ENCODE peak calls at places on chromosomes 5 and 9, in ten cellular contexts. M is Right ventricle myocardium superior; A is right cardiac atrium; T is Daoy; W is AG09319; J is ACHN; Z is stimulated activated naive CD8-positive, alpha-beta T cell treated with anti-CD3 and anti-CD28 coated beads, Interleukin-15, Interleukin-2, amounts not matched to agents 100 U/mL and 50 U/mL, for 24 hours; U is AG09309; F is epithelial cell of esophagus; R is NCI-H1092 treated with DMSO at 0.1 percent for 48 hours. P is an unnamed sample.

GRCh38 chr5:57839025-57839424 is 356.4 kb upstream of the ACTBL2 start:
- DNase-seq in M (no peak), A (no peak), T (no peak), W (no peak), J (no peak), Z (no peak), U (no peak), F (peak), R (no peak), P (no peak)

GRCh38 chr5:10288600-10289213 is 19.0 kb downstream of the CMBL start:
- DNase-seq in M (peak), A (peak), T (peak), W (no peak), J (peak), Z (peak), U (no peak), F (peak), R (peak), P (no peak)

GRCh38 chr9:98809311-98810105 is 2.0 kb downstream of the GALNT12 start:
- DNase-seq in M (no peak), A (no peak), T (no peak), W (no peak), J (no peak), Z (no peak), U (no peak), F (no peak), R (no peak), P (no peak)

GRCh38 chr9:131618071-131618479 is 72.8 kb downstream of the PRRT1B start:
- DNase-seq in M (peak), A (peak), T (peak), W (no peak), J (no peak), Z (no peak), U (no peak), F (peak), R (no peak), P (no peak)

GRCh38 chr5:1127991-1128785 is 16.3 kb upstream of the SLC12A7 start:
- DNase-seq in M (peak), A (no peak), T (no peak), W (no peak), J (no peak), Z (no peak), U (no peak), F (no peak), R (peak), P (no peak)

GRCh38 chr5:572398-573019 is 39.6 kb upstream of the CEP72 start:
- DNase-seq in M (no peak), A (no peak), T (no peak), W (no peak), J (no peak), Z (no peak), U (no peak), F (no peak), R (peak), P (no peak)

GRCh38 chr5:68246802-68247201 is 31.2 kb downstream of the PIK3R1 start:
- DNase-seq in M (no peak), A (no peak), T (no peak), W (no peak), J (no peak), Z (no peak), U (no peak), F (peak), R (no peak), P (no peak)

GRCh38 chr5:126373621-126374416 is 49.4 kb upstream of the GRAMD2B start:
- DNase-seq in M (no peak), A (no peak), T (peak), W (no peak), J (peak), Z (no peak), U (no peak), F (no peak), R (no peak), P (no peak)

GRCh38 chr5:55051357-55051756 is 27.3 kb downstream of the GZMK start:
- DNase-seq in M (no peak), A (no peak), T (no peak), W (no peak), J (no peak), Z (no peak), U (no peak), F (no peak), R (no peak), P (no peak)

GRCh38 chr5:122077451-122078115 is 476 bp downstream of the LOX start:
- DNase-seq in M (peak), A (peak), T (peak), W (no peak), J (peak), Z (peak), U (no peak), F (peak), R (peak), P (no peak)

GRCh38 chr5:122352331-122352730 is 40.3 kb downstream of the SNCAIP start:
- DNase-seq in M (no peak), A (no peak), T (no peak), W (no peak), J (no peak), Z (no peak), U (peak), F (peak), R (no peak), P (no peak)